ENCODE peak calls at places on chromosomes 13 and 19, in eight cellular contexts. A is heart right ventricle; X is stimulated activated CD4-positive, alpha-beta T cell treated with anti-CD3 and anti-CD28 coated beads, Interleukin-1b, Interleukin-23, amount 100 ng/mL, for 1 hour; Z is HEK293T; Y is mesendoderm; L is activated gamma-delta T cell treated with anti-CD3 and anti-CD28 coated beads, Interleukin-2, amount 50 U/mL, for 16 hours; D is naive thymus-derived CD8-positive, alpha-beta T cell; E is stimulated activated naive CD8-positive, alpha-beta T cell treated with anti-CD3 and anti-CD28 coated beads, Interleukin-15, amount 100 ng/mL, for 72 hours. S is an unnamed sample.
A peak's percentile ranks its signal among the peaks of the same experiment; 100 is the strongest.

GRCh38 chr13:47397739-47398138 is 500.9 kb upstream of the HTR2A start:
- DNase-seq in X (no peak), Y (peak; percentile 73), E (no peak), A (no peak), Z (no peak), D (no peak), L (no peak), S (no peak)

GRCh38 chr19:49496574-49497008 is 357 bp downstream of the RPS11 start:
- DNase-seq in D (no peak), L (no peak), E (no peak), X (no peak), Y (no peak), Z (no peak), A (no peak), S (no peak)

GRCh38 chr13:100707818-100708740 is 33.5 kb upstream of the TMTC4 start:
- DNase-seq in Z (no peak), X (no peak), A (no peak), E (peak; percentile 33), L (no peak), D (no peak), Y (no peak), S (no peak)

GRCh38 chr13:99956473-99957349 is 14.9 kb downstream of the ZIC5 start:
- DNase-seq in X (no peak), A (no peak), E (no peak), Y (peak; percentile 59), Z (no peak), L (no peak), D (no peak), S (peak; percentile 78)

GRCh38 chr19:55503447-55504251 is 15.4 kb downstream of the SSC5D start:
- DNase-seq in D (peak; percentile 93), Z (peak; percentile 99), L (peak; percentile 93), X (peak; percentile 94), Y (peak; percentile 94), A (peak; percentile 96), E (peak; percentile 95), S (peak; percentile 90)

GRCh38 chr19:18229915-18230314 is 3.7 kb upstream of the PDE4C start:
- DNase-seq in E (no peak), L (no peak), Y (no peak), D (no peak), A (no peak), X (no peak), Z (no peak), S (no peak)

GRCh38 chr19:7395360-7395781 is 46.6 kb downstream of the ARHGEF18 start:
- DNase-seq in A (no peak), X (no peak), L (no peak), D (no peak), Z (peak; percentile 18), Y (no peak), E (no peak), S (no peak)

GRCh38 chr13:26558912-26559485 is 1.5 kb downstream of the WASF3 start:
- DNase-seq in E (no peak), L (no peak), D (no peak), X (no peak), Z (no peak), A (no peak), Y (peak; percentile 37), S (no peak)

GRCh38 chr13:23654111-23655110 is 84.2 kb downstream of the TNFRSF19 start:
- DNase-seq in D (no peak), E (no peak), Y (no peak), L (no peak), X (no peak), Z (no peak), A (peak; percentile 34), S (no peak)

GRCh38 chr19:18541992-18542935 is 1.1 kb downstream of the FKBP8 start:
- DNase-seq in X (no peak), L (no peak), Z (no peak), Y (no peak), A (no peak), D (no peak), E (no peak), S (no peak)

GRCh38 chr19:29598496-29598895 is 7.6 kb upstream of the POP4 start:
- DNase-seq in D (no peak), E (no peak), Z (no peak), Y (no peak), L (no peak), X (no peak), A (no peak), S (no peak)

GRCh38 chr13:41720839-41721561 is 239.9 kb downstream of the VWA8 start:
- DNase-seq in X (no peak), E (no peak), Y (no peak), Z (no peak), L (no peak), A (no peak), D (no peak), S (no peak)

GRCh38 chr13:45142440-45143345 is 22.4 kb downstream of the GTF2F2 start:
- DNase-seq in A (no peak), Y (no peak), Z (no peak), X (no peak), L (no peak), D (no peak), E (no peak), S (peak; percentile 78)

GRCh38 chr13:42066542-42066941 is 18.1 kb downstream of the DGKH start:
- DNase-seq in D (no peak), E (no peak), X (no peak), Y (no peak), Z (no peak), A (no peak), L (no peak), S (no peak)

GRCh38 chr13:64675256-64675892 is 2554.8 kb downstream of the PCDH9 start:
- DNase-seq in A (no peak), D (no peak), E (no peak), Y (peak; percentile 38), L (no peak), X (no peak), Z (no peak), S (no peak)

GRCh38 chr13:112013665-112014064 is 53.3 kb upstream of the SOX1 start:
- DNase-seq in E (no peak), A (no peak), Z (no peak), D (no peak), L (no peak), Y (no peak), X (no peak), S (no peak)

GRCh38 chr13:34857561-34857960 is 84.5 kb upstream of the NBEA start:
- DNase-seq in Y (no peak), L (no peak), E (no peak), A (no peak), X (no peak), D (no peak), Z (no peak), S (no peak)